ENCODE peak calls at places on chromosomes 1 and 21, in seven cellular contexts. R is neuronal stem cell, W is H9, C is IMR-90, F is H1, T is trophoblast cell, M is mesenchymal stem cell. A is an unnamed sample.

GRCh38 chr1:198845851-198846250 is 207.0 kb downstream of the PTPRC start:
- DNase-seq in R (no peak), W (no peak), C (peak; percentile 72), F (no peak), T (peak; percentile 63), M (peak; percentile 24), A (no peak)

GRCh38 chr1:213122514-213122929 is 71.5 kb downstream of the RPS6KC1 start:
- DNase-seq in R (peak; percentile 11), W (no peak), C (peak; percentile 71), F (no peak), T (peak; percentile 84), M (peak; percentile 56), A (peak; percentile 40)

GRCh38 chr1:27361044-27361402 is 5.7 kb downstream of the MAP3K6 start:
- DNase-seq in R (no peak), W (no peak), C (no peak), F (no peak), T (no peak), M (no peak), A (no peak)

GRCh38 chr1:220992705-220993052 is 113.4 kb downstream of the HLX start:
- DNase-seq in R (no peak), W (no peak), C (no peak), F (no peak), T (no peak), M (no peak), A (no peak)

GRCh38 chr1:6347641-6348487 is 45.7 kb downstream of the ACOT7 start:
- DNase-seq in R (no peak), W (peak; percentile 60), C (peak; percentile 19), F (no peak), T (peak; percentile 53), M (peak; percentile 48), A (peak; percentile 58)

GRCh38 chr1:111209622-111210021 is 9.2 kb upstream of the DENND2D start:
- DNase-seq in R (no peak), W (no peak), C (no peak), F (no peak), T (no peak), M (no peak), A (no peak)

GRCh38 chr1:222009105-222009730 is 267.3 kb upstream of the DUSP10 start:
- DNase-seq in R (no peak), W (peak; percentile 38), C (no peak), F (no peak), T (peak; percentile 49), M (no peak), A (peak; percentile 61)

GRCh38 chr1:151574575-151575529 is 34.7 kb downstream of the TUFT1 start:
- DNase-seq in R (no peak), W (no peak), C (peak; percentile 87), F (no peak), T (peak; percentile 38), M (peak; percentile 44), A (no peak)

GRCh38 chr1:32208891-32209309 is at the start of gene DCDC2B:
- DNase-seq in R (no peak), W (no peak), C (peak; percentile 37), F (no peak), T (peak; percentile 63), M (peak; percentile 65), A (peak; percentile 62)

GRCh38 chr1:233379869-233380438 is 52.4 kb downstream of the MAP3K21 start:
- DNase-seq in R (no peak), W (no peak), C (no peak), F (no peak), T (no peak), M (no peak), A (no peak)

GRCh38 chr21:16145479-16145878 is 415.7 kb downstream of the USP25 start:
- DNase-seq in R (no peak), W (no peak), C (no peak), F (no peak), T (no peak), M (no peak), A (no peak)

GRCh38 chr1:163072658-163073057 is 3.5 kb downstream of the RGS4 start:
- DNase-seq in R (no peak), W (no peak), C (peak; percentile 62), F (no peak), T (no peak), M (no peak), A (no peak)

GRCh38 chr21:34889287-34889536 is 159.9 kb downstream of the RUNX1 start:
- DNase-seq in R (no peak), W (peak; percentile 49), C (peak; percentile 74), F (no peak), T (peak; percentile 78), M (peak; percentile 84), A (peak; percentile 72)

GRCh38 chr1:8318436-8318835 is 522 bp downstream of the SLC45A1 start:
- DNase-seq in R (no peak), W (no peak), C (no peak), F (no peak), T (no peak), M (no peak), A (no peak)

GRCh38 chr1:114033961-114034360 is 54.7 kb downstream of the OLFML3 start:
- DNase-seq in R (no peak), W (no peak), C (no peak), F (no peak), T (peak; percentile 34), M (no peak), A (no peak)

GRCh38 chr1:28340221-28340974 is 11.6 kb downstream of the MED18 start:
- DNase-seq in R (no peak), W (no peak), C (no peak), F (no peak), T (peak; percentile 75), M (no peak), A (no peak)

GRCh38 chr21:39885119-39885848 is 18.0 kb downstream of the PCP4 start:
- DNase-seq in R (no peak), W (no peak), C (no peak), F (no peak), T (no peak), M (no peak), A (no peak)

GRCh38 chr1:226679303-226679702 is 59.8 kb downstream of the ITPKB start:
- DNase-seq in R (no peak), W (no peak), C (no peak), F (no peak), T (no peak), M (no peak), A (no peak)

GRCh38 chr1:226680653-226681052 is 58.4 kb downstream of the ITPKB start:
- DNase-seq in R (no peak), W (no peak), C (no peak), F (no peak), T (no peak), M (no peak), A (no peak)

GRCh38 chr1:226678701-226679100 is 60.4 kb downstream of the ITPKB start:
- DNase-seq in R (no peak), W (no peak), C (no peak), F (no peak), T (no peak), M (no peak), A (peak; percentile 77)

GRCh38 chr1:226678251-226678650 is 60.8 kb downstream of the ITPKB start:
- DNase-seq in R (no peak), W (no peak), C (no peak), F (no peak), T (no peak), M (no peak), A (no peak)

GRCh38 chr1:226679853-226680516 is 59.1 kb downstream of the ITPKB start:
- DNase-seq in R (peak; percentile 95), W (peak; percentile 99), C (peak; percentile 62), F (peak; percentile 97), T (peak; percentile 75), M (peak; percentile 81), A (peak; percentile 100)
- H2BK120ac ChIP-seq in R (no peak overlapping the region), W (no peak overlapping the region), C (peak overlapping the region; percentile 73), F (no peak overlapping the region), T (no peak overlapping the region), M (no peak overlapping the region), A (no peak overlapping the region)

DNA sequence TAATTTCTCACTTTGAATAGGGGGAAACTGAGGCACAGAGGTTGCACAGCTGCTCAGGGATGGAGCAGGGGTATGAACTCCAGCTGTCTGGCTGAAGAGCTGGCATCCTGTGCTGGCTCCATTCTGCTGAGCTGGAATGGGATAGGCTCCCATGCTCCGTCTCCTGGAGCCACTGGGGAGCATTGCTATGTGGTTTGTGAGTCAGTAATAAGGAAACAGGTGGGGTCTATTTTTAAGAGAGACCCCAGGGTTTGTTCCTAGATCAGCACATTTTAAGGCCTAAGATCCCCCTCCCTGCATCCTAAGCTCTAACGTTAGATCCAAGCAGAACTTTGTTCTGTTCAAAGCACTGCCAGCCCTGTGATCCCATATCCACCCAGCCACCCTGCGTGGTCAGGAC is 72.2 kb downstream of the LACTBL1 start:
- DNase-seq in R (no peak), W (no peak), C (no peak), F (no peak), T (no peak), M (no peak), A (no peak)
- H2BK120ac ChIP-seq in R (no peak overlapping the region), W (no peak overlapping the region), C (no peak overlapping the region), F (no peak overlapping the region), T (no peak overlapping the region), M (no peak overlapping the region), A (no peak overlapping the region)

GRCh38 chr1:244288663-244289062 is 163.0 kb downstream of the ADSS2 start:
- DNase-seq in R (no peak), W (no peak), C (no peak), F (no peak), T (no peak), M (no peak), A (no peak)

GRCh38 chr1:244289976-244290375 is 161.7 kb downstream of the ADSS2 start:
- DNase-seq in R (no peak), W (no peak), C (no peak), F (no peak), T (no peak), M (no peak), A (no peak)

GRCh38 chr1:244291867-244292180 is 159.9 kb downstream of the ADSS2 start:
- DNase-seq in R (no peak), W (no peak), C (no peak), F (no peak), T (no peak), M (no peak), A (no peak)

GRCh38 chr1:244290386-244290785 is 161.3 kb downstream of the ADSS2 start:
- DNase-seq in R (no peak), W (no peak), C (no peak), F (no peak), T (no peak), M (no peak), A (no peak)

DNA sequence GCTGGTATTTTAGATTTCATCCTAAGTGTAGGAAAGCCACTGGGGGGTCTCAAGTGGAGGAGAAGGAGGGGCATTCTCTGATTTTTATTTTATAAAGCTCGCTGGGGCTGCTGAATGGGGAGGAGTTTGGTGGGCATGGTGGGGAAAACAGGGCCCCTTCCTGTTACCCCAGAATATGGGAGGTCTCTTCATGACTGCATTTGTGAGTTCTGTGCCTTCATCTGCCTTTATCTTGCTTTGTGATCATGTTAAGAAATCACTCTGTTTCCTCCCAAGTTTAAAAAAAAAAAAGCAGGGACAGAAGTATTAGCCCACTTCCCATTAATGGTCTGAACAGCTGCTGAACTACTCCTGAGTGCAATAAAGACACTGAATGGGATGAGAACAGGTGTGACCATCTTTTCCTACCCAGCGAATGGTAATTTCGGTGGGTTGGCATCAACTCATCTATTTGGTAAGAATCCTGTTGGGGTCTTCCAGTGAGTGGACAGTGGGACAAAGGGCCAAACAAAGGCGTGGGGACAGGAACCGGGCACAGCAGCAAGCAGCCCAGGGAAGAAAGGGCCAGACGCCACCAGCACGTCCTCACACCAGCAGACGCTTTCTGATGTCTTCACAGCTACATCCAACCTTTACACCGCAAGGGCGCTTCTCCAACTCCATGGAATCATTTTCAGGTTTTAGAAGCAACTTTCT is 160.4 kb downstream of the ADSS2 start:
- DNase-seq in R (no peak), W (no peak), C (no peak), F (no peak), T (no peak), M (no peak), A (no peak)
- H2BK120ac ChIP-seq in R (no peak overlapping the region), W (no peak overlapping the region), C (no peak overlapping the region), F (no peak overlapping the region), T (no peak overlapping the region), M (no peak overlapping the region), A (no peak overlapping the region)

GRCh38 chr1:160472112-160472511 is 50.9 kb downstream of the SLAMF6 start:
- DNase-seq in R (no peak), W (no peak), C (no peak), F (no peak), T (no peak), M (no peak), A (no peak)
- H2BK120ac ChIP-seq in R (no peak overlapping the region), W (no peak overlapping the region), C (no peak overlapping the region), F (no peak overlapping the region), T (no peak overlapping the region), M (no peak overlapping the region), A (no peak overlapping the region)

A was measured in mesendoderm.